ENCODE peak calls at places on chromosomes 5 and 9, in six cellular contexts. One of them, this sample, is unnamed.

GRCh38 chr5:152593388-152593787 is 188.3 kb upstream of the NMUR2 start:
- DNase-seq in mammary epithelial cell: no peak
- DNase-seq in endodermal cell: no peak
- DNase-seq in PC-3: no peak
- DNase-seq in IMR-90: no peak
- DNase-seq in SK-N-SH: peak; percentile 0
- DNase-seq in this sample: no peak

GRCh38 chr9:32968101-32969011 is 33.1 kb downstream of the APTX start:
- DNase-seq in mammary epithelial cell: peak; percentile 19
- DNase-seq in endodermal cell: peak; percentile 85
- DNase-seq in PC-3: peak; percentile 67
- DNase-seq in IMR-90: peak; percentile 57
- DNase-seq in SK-N-SH: peak; percentile 51
- DNase-seq in this sample: peak; percentile 86

GRCh38 chr5:174972291-174972690 is 247.9 kb downstream of the MSX2 start:
- DNase-seq in mammary epithelial cell: no peak
- DNase-seq in endodermal cell: no peak
- DNase-seq in PC-3: peak; percentile 44
- DNase-seq in IMR-90: no peak
- DNase-seq in SK-N-SH: no peak
- DNase-seq in this sample: no peak

GRCh38 chr9:133788819-133789733 is 50.9 kb upstream of the SARDH start:
- DNase-seq in mammary epithelial cell: no peak
- DNase-seq in endodermal cell: no peak
- DNase-seq in PC-3: no peak
- DNase-seq in IMR-90: no peak
- DNase-seq in SK-N-SH: no peak
- DNase-seq in this sample: no peak

GRCh38 chr9:126605792-126606482 is 7.8 kb upstream of the LMX1B start:
- DNase-seq in mammary epithelial cell: peak; percentile 92
- DNase-seq in endodermal cell: no peak
- DNase-seq in PC-3: peak; percentile 15
- DNase-seq in IMR-90: no peak
- DNase-seq in SK-N-SH: peak; percentile 5
- DNase-seq in this sample: no peak

GRCh38 chr9:105632807-105633206 is 29.4 kb upstream of the TAL2 start:
- DNase-seq in mammary epithelial cell: no peak
- DNase-seq in endodermal cell: no peak
- DNase-seq in PC-3: peak; percentile 31
- DNase-seq in IMR-90: no peak
- DNase-seq in SK-N-SH: no peak
- DNase-seq in this sample: no peak

GRCh38 chr9:4327504-4328191 is 27.8 kb upstream of the GLIS3 start:
- DNase-seq in mammary epithelial cell: peak; percentile 18
- DNase-seq in endodermal cell: peak; percentile 60
- DNase-seq in PC-3: peak; percentile 10
- DNase-seq in IMR-90: peak; percentile 78
- DNase-seq in SK-N-SH: no peak
- DNase-seq in this sample: peak; percentile 68

GRCh38 chr9:85716031-85716877 is 25.5 kb downstream of the AGTPBP1 start:
- DNase-seq in mammary epithelial cell: no peak
- DNase-seq in endodermal cell: no peak
- DNase-seq in PC-3: peak; percentile 2
- DNase-seq in IMR-90: no peak
- DNase-seq in SK-N-SH: no peak
- DNase-seq in this sample: no peak

GRCh38 chr9:14097215-14097614 is 216.7 kb downstream of the NFIB start:
- DNase-seq in mammary epithelial cell: peak; percentile 44
- DNase-seq in endodermal cell: no peak
- DNase-seq in PC-3: no peak
- DNase-seq in IMR-90: peak; percentile 47
- DNase-seq in SK-N-SH: peak; percentile 41
- DNase-seq in this sample: peak; percentile 46

GRCh38 chr5:89289604-89290003 is 406.6 kb upstream of the MEF2C start:
- DNase-seq in mammary epithelial cell: no peak
- DNase-seq in endodermal cell: no peak
- DNase-seq in PC-3: no peak
- DNase-seq in IMR-90: peak; percentile 67
- DNase-seq in SK-N-SH: no peak
- DNase-seq in this sample: peak; percentile 48

GRCh38 chr9:2411459-2412215 is 209.9 kb upstream of the VLDLR start:
- DNase-seq in mammary epithelial cell: no peak
- DNase-seq in endodermal cell: no peak
- DNase-seq in PC-3: peak; percentile 12
- DNase-seq in IMR-90: no peak
- DNase-seq in SK-N-SH: no peak
- DNase-seq in this sample: peak; percentile 38

GRCh38 chr5:176594554-176594953 is 15.4 kb downstream of the GPRIN1 start:
- DNase-seq in mammary epithelial cell: no peak
- DNase-seq in endodermal cell: no peak
- DNase-seq in PC-3: no peak
- DNase-seq in IMR-90: no peak
- DNase-seq in SK-N-SH: no peak
- DNase-seq in this sample: no peak

GRCh38 chr5:1834721-1835425 is 33.7 kb downstream of the NDUFS6 start:
- DNase-seq in mammary epithelial cell: no peak
- DNase-seq in endodermal cell: no peak
- DNase-seq in PC-3: no peak
- DNase-seq in IMR-90: no peak
- DNase-seq in SK-N-SH: peak; percentile 29
- DNase-seq in this sample: no peak

GRCh38 chr9:6759114-6759977 is 1.6 kb downstream of the KDM4C start:
- DNase-seq in mammary epithelial cell: peak; percentile 76
- DNase-seq in endodermal cell: no peak
- DNase-seq in PC-3: peak; percentile 74
- DNase-seq in IMR-90: peak; percentile 82
- DNase-seq in SK-N-SH: peak; percentile 15
- DNase-seq in this sample: peak; percentile 88

GRCh38 chr5:180628827-180629702 is 20.3 kb downstream of the FLT4 start:
- DNase-seq in mammary epithelial cell: no peak
- DNase-seq in endodermal cell: no peak
- DNase-seq in PC-3: no peak
- DNase-seq in IMR-90: no peak
- DNase-seq in SK-N-SH: no peak
- DNase-seq in this sample: no peak

GRCh38 chr9:128115187-128116103 is 12.1 kb downstream of the PTGES2 start:
- DNase-seq in mammary epithelial cell: no peak
- DNase-seq in endodermal cell: peak; percentile 41
- DNase-seq in PC-3: no peak
- DNase-seq in IMR-90: no peak
- DNase-seq in SK-N-SH: no peak
- DNase-seq in this sample: no peak

GRCh38 chr5:176619569-176620332 is 9.8 kb upstream of the GPRIN1 start:
- DNase-seq in mammary epithelial cell: no peak
- DNase-seq in endodermal cell: peak; percentile 71
- DNase-seq in PC-3: no peak
- DNase-seq in IMR-90: no peak
- DNase-seq in SK-N-SH: peak; percentile 65
- DNase-seq in this sample: no peak

GRCh38 chr5:76425940-76426339 is 22.9 kb downstream of the IQGAP2 start:
- DNase-seq in mammary epithelial cell: no peak
- DNase-seq in endodermal cell: no peak
- DNase-seq in PC-3: no peak
- DNase-seq in IMR-90: no peak
- DNase-seq in SK-N-SH: peak; percentile 17
- DNase-seq in this sample: no peak

GRCh38 chr5:154714271-154714986 is 40.7 kb upstream of the LARP1 start:
- DNase-seq in mammary epithelial cell: peak; percentile 4
- DNase-seq in endodermal cell: no peak
- DNase-seq in PC-3: peak; percentile 17
- DNase-seq in IMR-90: peak; percentile 77
- DNase-seq in SK-N-SH: no peak
- DNase-seq in this sample: peak; percentile 39

GRCh38 chr5:141223112-141223783 is at the start of gene PCDHB14:
- DNase-seq in mammary epithelial cell: peak; percentile 65
- DNase-seq in endodermal cell: peak; percentile 72
- DNase-seq in PC-3: peak; percentile 43
- DNase-seq in IMR-90: peak; percentile 20
- DNase-seq in SK-N-SH: peak; percentile 78
- DNase-seq in this sample: peak; percentile 78

GRCh38 chr5:1161832-1162229 is 39.6 kb upstream of the SLC6A19 start:
- DNase-seq in mammary epithelial cell: peak; percentile 79
- DNase-seq in endodermal cell: no peak
- DNase-seq in PC-3: peak; percentile 81
- DNase-seq in IMR-90: no peak
- DNase-seq in SK-N-SH: peak; percentile 88
- DNase-seq in this sample: no peak

GRCh38 chr9:134355561-134356278 is 29.5 kb downstream of the RXRA start:
- DNase-seq in mammary epithelial cell: peak; percentile 72
- DNase-seq in endodermal cell: peak; percentile 61
- DNase-seq in PC-3: peak; percentile 29
- DNase-seq in IMR-90: no peak
- DNase-seq in SK-N-SH: no peak
- DNase-seq in this sample: no peak

GRCh38 chr9:69097053-69097452 is 61.5 kb downstream of the FXN start:
- DNase-seq in mammary epithelial cell: peak; percentile 93
- DNase-seq in endodermal cell: no peak
- DNase-seq in PC-3: no peak
- DNase-seq in IMR-90: peak; percentile 84
- DNase-seq in SK-N-SH: no peak
- DNase-seq in this sample: peak; percentile 70

GRCh38 chr9:93206576-93207155 is 22.7 kb downstream of the WNK2 start:
- DNase-seq in mammary epithelial cell: no peak
- DNase-seq in endodermal cell: no peak
- DNase-seq in PC-3: no peak
- DNase-seq in IMR-90: no peak
- DNase-seq in SK-N-SH: no peak
- DNase-seq in this sample: no peak

GRCh38 chr5:127924606-127925005 is 159.0 kb upstream of the SLC12A2 start:
- DNase-seq in mammary epithelial cell: no peak
- DNase-seq in endodermal cell: no peak
- DNase-seq in PC-3: no peak
- DNase-seq in IMR-90: no peak
- DNase-seq in SK-N-SH: no peak
- DNase-seq in this sample: no peak

GRCh38 chr5:174378116-174378874 is 332.8 kb downstream of the NSG2 start:
- DNase-seq in mammary epithelial cell: no peak
- DNase-seq in endodermal cell: no peak
- DNase-seq in PC-3: peak; percentile 34
- DNase-seq in IMR-90: no peak
- DNase-seq in SK-N-SH: no peak
- DNase-seq in this sample: no peak

GRCh38 chr5:6576861-6577501 is 55.9 kb downstream of the NSUN2 start:
- DNase-seq in mammary epithelial cell: peak; percentile 40
- DNase-seq in endodermal cell: peak; percentile 72
- DNase-seq in PC-3: peak; percentile 96
- DNase-seq in IMR-90: peak; percentile 52
- DNase-seq in SK-N-SH: peak; percentile 74
- DNase-seq in this sample: peak; percentile 62

DNA sequence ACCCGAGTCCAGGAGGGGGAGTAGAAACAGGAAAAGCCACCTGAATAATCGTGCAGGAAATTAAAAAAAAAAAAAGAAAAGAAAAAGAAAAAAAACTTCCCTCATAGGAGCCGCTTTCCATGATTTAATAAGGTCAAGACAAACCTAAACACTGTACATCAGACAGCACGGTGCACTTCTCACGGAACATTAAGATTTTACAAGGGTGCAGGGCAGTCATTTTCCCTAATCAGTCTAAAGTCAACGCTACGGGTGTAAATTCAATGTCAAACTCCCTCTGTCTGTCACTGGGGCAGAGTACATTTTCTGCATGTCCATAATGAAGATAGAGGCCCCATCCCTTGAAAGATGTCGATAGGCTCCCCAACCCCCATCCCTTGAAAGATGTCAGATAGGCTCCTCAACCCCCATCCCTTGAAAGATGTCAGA is 139.7 kb downstream of the TSSK1B start:
- DNase-seq in mammary epithelial cell: no peak
- DNase-seq in endodermal cell: no peak
- DNase-seq in PC-3: peak; percentile 18
- DNase-seq in IMR-90: no peak
- DNase-seq in SK-N-SH: peak; percentile 24
- DNase-seq in this sample: no peak
- H3K9ac ChIP-seq in mammary epithelial cell: peak overlapping the region; percentile 75
- H3K9ac ChIP-seq in endodermal cell: peak overlapping the region; percentile 65
- H3K9ac ChIP-seq in PC-3: peak overlapping the region; percentile 43
- H3K9ac ChIP-seq in IMR-90: no peak overlapping the region
- H3K9ac ChIP-seq in SK-N-SH: no peak overlapping the region
- H3K9ac ChIP-seq in this sample: peak overlapping the region; percentile 86

GRCh38 chr9:95461448-95462381 is 55.1 kb downstream of the PTCH1 start:
- DNase-seq in mammary epithelial cell: no peak
- DNase-seq in endodermal cell: no peak
- DNase-seq in PC-3: no peak
- DNase-seq in IMR-90: no peak
- DNase-seq in SK-N-SH: no peak
- DNase-seq in this sample: no peak
- H3K4me1 ChIP-seq in mammary epithelial cell: peaks cover 16% of the 10 kb centered on the region
- H3K4me1 ChIP-seq in endodermal cell: peaks cover 19% of the 10 kb centered on the region
- H3K4me1 ChIP-seq in PC-3: no peaks in the 10 kb centered on the region
- H3K4me1 ChIP-seq in IMR-90: peaks cover 44% of the 10 kb centered on the region
- H3K4me1 ChIP-seq in SK-N-SH: peaks cover 13% of the 10 kb centered on the region
- H3K4me1 ChIP-seq in this sample: peaks cover 11% of the 10 kb centered on the region

GRCh38 chr5:134437340-134438267 is 25.9 kb upstream of the CDKN2AIPNL start:
- DNase-seq in mammary epithelial cell: no peak
- DNase-seq in endodermal cell: no peak
- DNase-seq in PC-3: peak; percentile 23
- DNase-seq in IMR-90: peak; percentile 61
- DNase-seq in SK-N-SH: no peak
- DNase-seq in this sample: no peak
- H3K4me3 ChIP-seq in mammary epithelial cell: no peak overlapping the region
- H3K4me3 ChIP-seq in endodermal cell: no peak overlapping the region
- H3K4me3 ChIP-seq in PC-3: no peak overlapping the region
- H3K4me3 ChIP-seq in IMR-90: no peak overlapping the region
- H3K4me3 ChIP-seq in SK-N-SH: no peak overlapping the region
- H3K4me3 ChIP-seq in this sample: no peak overlapping the region

GRCh38 chr9:113956901-113957777 is 81.0 kb downstream of the ZNF618 start:
- DNase-seq in mammary epithelial cell: peak; percentile 6
- DNase-seq in endodermal cell: peak; percentile 47
- DNase-seq in PC-3: no peak
- DNase-seq in IMR-90: peak; percentile 36
- DNase-seq in SK-N-SH: no peak
- DNase-seq in this sample: peak; percentile 34
- H3K9ac ChIP-seq in mammary epithelial cell: no peak overlapping the region
- H3K9ac ChIP-seq in endodermal cell: no peak overlapping the region
- H3K9ac ChIP-seq in PC-3: peak overlapping the region; percentile 3
- H3K9ac ChIP-seq in IMR-90: peak overlapping the region; percentile 55
- H3K9ac ChIP-seq in SK-N-SH: peak overlapping the region; percentile 57
- H3K9ac ChIP-seq in this sample: peak overlapping the region; percentile 61